ENCODE peak calls at places on chromosomes 3 and 15, in eight cellular contexts. N is stomach, W is upper lobe of left lung, J is breast epithelium, V is suprapubic skin, U is HepG2, Y is sigmoid colon, S is endothelial cell of umbilical vein. P is an unnamed sample. For H3K4me1, the result is how much of the 10 kb centered on the place peaks cover.

GRCh38 chr3:138861755-138862333 is 27.1 kb upstream of the PIK3CB start:
- DNase-seq in N (no peak), W (no peak), J (no peak), V (no peak), U (no peak), Y (no peak), S (peak), P (no peak)

GRCh38 chr15:39624806-39625205 is 43.9 kb downstream of the THBS1 start:
- DNase-seq in N (peak), W (peak), J (peak), V (no peak), U (peak), Y (peak), S (peak), P (peak)

GRCh38 chr15:42143356-42143755 is 13.1 kb downstream of the PLA2G4F start:
- DNase-seq in N (no peak), W (no peak), J (no peak), V (no peak), U (no peak), Y (peak), S (no peak), P (no peak)

GRCh38 chr3:15768421-15769255 is 29.1 kb downstream of the ANKRD28 start:
- DNase-seq in N (no peak), W (peak), J (no peak), V (no peak), U (peak), Y (no peak), S (peak), P (no peak)

GRCh38 chr3:179526989-179527391 is 35.7 kb upstream of the ACTL6A start:
- DNase-seq in N (no peak), W (peak), J (no peak), V (no peak), U (no peak), Y (peak), S (peak), P (peak)

GRCh38 chr3:67461667-67462142 is 192.7 kb downstream of the SUCLG2 start:
- DNase-seq in N (no peak), W (no peak), J (no peak), V (no peak), U (no peak), Y (no peak), S (peak), P (no peak)

GRCh38 chr15:99502661-99503060 is 63.1 kb upstream of the MEF2A start:
- DNase-seq in N (no peak), W (no peak), J (no peak), V (no peak), U (no peak), Y (no peak), S (no peak), P (no peak)

GRCh38 chr15:80317389-80318169 is 65.6 kb upstream of the CTXND1 start:
- DNase-seq in N (no peak), W (no peak), J (peak), V (no peak), U (peak), Y (peak), S (no peak), P (no peak)

GRCh38 chr3:108472011-108472591 is 38.3 kb downstream of the MYH15 start:
- DNase-seq in N (no peak), W (no peak), J (no peak), V (no peak), U (no peak), Y (no peak), S (peak), P (no peak)

GRCh38 chr3:194197396-194197960 is 61.5 kb downstream of the HES1 start:
- DNase-seq in N (no peak), W (no peak), J (no peak), V (no peak), U (no peak), Y (no peak), S (no peak), P (no peak)

GRCh38 chr3:128240232-128240631 is 87.0 kb downstream of the EEFSEC start:
- DNase-seq in N (no peak), W (no peak), J (no peak), V (no peak), U (no peak), Y (no peak), S (no peak), P (no peak)

GRCh38 chr15:24955549-24955929 is 752 bp downstream of the SNRPN start:
- DNase-seq in N (no peak), W (no peak), J (no peak), V (no peak), U (no peak), Y (peak), S (no peak), P (no peak)

GRCh38 chr3:70620956-70621355 is 308.5 kb upstream of the MDFIC2 start:
- DNase-seq in N (no peak), W (no peak), J (no peak), V (no peak), U (no peak), Y (no peak), S (no peak), P (no peak)

GRCh38 chr3:113698891-113699465 is 2.5 kb upstream of the USF3 start:
- DNase-seq in N (no peak), W (peak), J (no peak), V (no peak), U (no peak), Y (no peak), S (no peak), P (peak)

GRCh38 chr3:1010228-1010627 is 82.6 kb upstream of the CNTN6 start:
- DNase-seq in N (no peak), W (no peak), J (no peak), V (no peak), U (no peak), Y (no peak), S (no peak), P (no peak)

GRCh38 chr3:63795438-63795837 is 23.7 kb upstream of the C3orf49 start:
- DNase-seq in N (no peak), W (no peak), J (no peak), V (no peak), U (no peak), Y (no peak), S (no peak), P (no peak)

GRCh38 chr3:197327701-197328100 is 29.3 kb upstream of the DLG1 start:
- DNase-seq in N (no peak), W (no peak), J (no peak), V (no peak), U (no peak), Y (no peak), S (no peak), P (no peak)

GRCh38 chr15:40354408-40355171 is 3.4 kb upstream of the DISP2 start:
- DNase-seq in N (no peak), W (no peak), J (no peak), V (no peak), U (no peak), Y (no peak), S (peak), P (peak)

GRCh38 chr3:140273542-140274195 is 338.7 kb downstream of the CLSTN2 start:
- DNase-seq in N (no peak), W (no peak), J (no peak), V (no peak), U (no peak), Y (no peak), S (no peak), P (no peak)

GRCh38 chr3:11720220-11721113 is 76.8 kb upstream of the VGLL4 start:
- DNase-seq in N (peak), W (peak), J (peak), V (peak), U (peak), Y (peak), S (peak), P (peak)

GRCh38 chr3:14565791-14566588 is 25.8 kb upstream of the GRIP2 start:
- DNase-seq in N (peak), W (no peak), J (no peak), V (no peak), U (no peak), Y (no peak), S (no peak), P (no peak)

GRCh38 chr3:48715179-48715800 is 1.7 kb downstream of the IP6K2 start:
- DNase-seq in N (no peak), W (no peak), J (peak), V (no peak), U (no peak), Y (no peak), S (peak), P (no peak)

GRCh38 chr3:134711284-134711683 is 60.5 kb upstream of the KY start:
- DNase-seq in N (no peak), W (no peak), J (no peak), V (no peak), U (no peak), Y (no peak), S (no peak), P (no peak)

GRCh38 chr3:194134231-194134756 is 1.7 kb upstream of the HES1 start:
- DNase-seq in N (peak), W (peak), J (no peak), V (peak), U (no peak), Y (peak), S (no peak), P (peak)

GRCh38 chr3:64188810-64189560 is 36.3 kb downstream of the PRICKLE2 start:
- DNase-seq in N (no peak), W (peak), J (no peak), V (no peak), U (no peak), Y (peak), S (peak), P (no peak)

GRCh38 chr3:151631946-151632345 is 101.8 kb upstream of the AADACL2 start:
- DNase-seq in N (no peak), W (no peak), J (no peak), V (no peak), U (no peak), Y (no peak), S (no peak), P (no peak)

GRCh38 chr15:58352026-58352929 is 79.5 kb upstream of the LIPC start:
- DNase-seq in N (no peak), W (no peak), J (no peak), V (no peak), U (no peak), Y (no peak), S (no peak), P (no peak)

GRCh38 chr3:173553635-173554280 is 156.2 kb downstream of the NLGN1 start:
- DNase-seq in N (no peak), W (no peak), J (no peak), V (no peak), U (peak), Y (no peak), S (peak), P (no peak)

GRCh38 chr3:157586293-157586692 is 83.1 kb upstream of the VEPH1 start:
- DNase-seq in N (no peak), W (no peak), J (no peak), V (no peak), U (no peak), Y (no peak), S (no peak), P (no peak)

GRCh38 chr3:194043516-194043915 is 92.4 kb upstream of the HES1 start:
- DNase-seq in N (no peak), W (no peak), J (no peak), V (no peak), U (no peak), Y (no peak), S (peak), P (no peak)

GRCh38 chr15:82862886-82863285 is 53.5 kb downstream of the WHAMM start:
- DNase-seq in N (peak), W (no peak), J (no peak), V (peak), U (no peak), Y (no peak), S (no peak), P (no peak)

GRCh38 chr3:82807781-82808180 is 1046.3 kb upstream of the GBE1 start:
- DNase-seq in N (no peak), W (no peak), J (no peak), V (no peak), U (no peak), Y (no peak), S (no peak), P (no peak)

GRCh38 chr3:20027136-20027535 is 13.1 kb upstream of the KAT2B start:
- DNase-seq in N (no peak), W (no peak), J (no peak), V (no peak), U (no peak), Y (no peak), S (peak), P (no peak)

GRCh38 chr3:20028846-20029430 is 11.3 kb upstream of the KAT2B start:
- DNase-seq in N (no peak), W (no peak), J (no peak), V (no peak), U (no peak), Y (no peak), S (no peak), P (no peak)

GRCh38 chr3:20022954-20023644 is 11.0 kb upstream of the PP2D1 start:
- DNase-seq in N (no peak), W (no peak), J (no peak), V (no peak), U (no peak), Y (no peak), S (peak), P (no peak)

DNA sequence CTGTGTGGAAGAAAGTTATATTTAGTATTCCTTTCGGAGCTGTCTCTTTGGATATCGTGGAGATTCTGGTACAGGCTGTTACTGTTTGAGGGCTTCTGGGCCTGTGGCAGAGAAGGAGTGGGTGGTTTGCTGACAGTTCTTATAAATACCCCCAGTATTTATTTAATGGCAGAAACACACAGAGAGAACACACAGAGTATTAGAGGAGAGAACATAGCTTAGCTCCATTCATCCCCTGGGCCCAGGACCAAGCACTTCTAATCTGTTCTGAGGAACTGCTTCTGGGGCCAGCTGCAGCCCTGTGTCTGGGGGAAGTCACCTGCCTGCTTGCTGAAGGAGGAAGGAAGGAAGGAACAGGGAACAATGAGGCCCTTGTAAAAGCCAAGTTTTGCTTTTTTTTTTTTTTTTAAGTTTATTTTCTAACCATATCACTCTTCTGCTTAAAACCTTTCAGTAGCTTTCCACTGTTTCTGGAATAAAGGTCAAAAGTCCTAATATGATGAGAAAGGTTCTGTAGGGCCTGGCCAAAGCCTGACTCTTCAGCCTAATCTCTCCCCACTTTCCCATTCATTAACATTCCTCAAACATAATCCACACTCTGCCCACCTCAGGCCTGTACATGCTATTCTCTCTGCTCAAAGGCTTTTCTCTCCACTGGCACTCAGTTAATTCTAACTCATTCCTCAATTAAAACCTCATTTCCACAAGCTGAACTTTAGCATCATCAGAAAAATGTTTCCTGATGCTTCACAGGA is 11.8 kb upstream of the PP2D1 start:
- DNase-seq in N (peak), W (peak), J (peak), V (no peak), U (no peak), Y (peak), S (peak), P (peak)
- TF ChIP-seq POLR2AphosphoS5 in N (peak), W (peak), J (no peak), V (no peak), U (no peak), Y (peak), S (no peak), P (no peak)

DNA sequence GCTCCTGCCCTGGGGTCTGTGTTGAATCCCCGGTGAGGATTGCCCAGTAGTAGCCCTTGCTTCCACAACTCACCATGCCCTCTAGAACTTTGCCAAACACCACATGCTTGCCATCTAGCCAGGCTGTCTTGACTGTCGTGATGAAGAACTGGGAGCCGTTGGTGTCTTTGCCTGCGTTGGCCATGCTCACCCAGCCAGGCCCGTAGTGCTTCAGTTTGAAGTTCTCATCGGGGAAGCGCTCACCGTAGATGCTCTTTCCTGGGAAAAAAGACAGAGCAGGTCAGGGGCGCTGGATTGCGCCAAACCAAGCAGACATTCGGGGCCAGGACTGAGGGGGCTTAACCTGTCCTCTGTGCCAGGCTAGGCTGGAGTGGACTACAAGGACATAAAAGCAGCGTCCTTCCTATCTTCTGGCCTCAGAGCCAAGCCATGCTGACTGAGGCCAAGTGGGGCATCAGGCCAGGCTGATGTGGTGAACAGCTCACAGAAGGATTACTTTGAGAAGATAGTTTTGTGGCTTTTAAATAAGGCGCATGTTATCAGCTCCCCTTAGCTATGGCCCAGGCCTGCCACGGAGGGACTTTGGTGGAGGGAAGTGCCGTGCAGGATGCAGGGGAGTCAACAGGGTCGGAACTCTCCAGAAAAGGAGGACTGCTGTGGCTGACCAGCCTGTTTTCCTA is 5.3 kb downstream of the SNX22 start:
- DNase-seq in N (no peak), W (no peak), J (no peak), V (peak), U (no peak), Y (no peak), S (no peak), P (no peak)
- TF ChIP-seq POLR2A in N (no peak), W (no peak), J (no peak), V (no peak), U (peak), Y (no peak), S (no peak), P (no peak)

GRCh38 chr15:93028111-93028631 is 60.8 kb downstream of the RGMA start:
- DNase-seq in N (no peak), W (peak), J (no peak), V (peak), U (no peak), Y (peak), S (no peak), P (no peak)

GRCh38 chr15:93024716-93025624 is 64.0 kb downstream of the RGMA start:
- DNase-seq in N (no peak), W (no peak), J (no peak), V (peak), U (no peak), Y (no peak), S (no peak), P (no peak)

GRCh38 chr15:93025625-93025982 is 63.4 kb downstream of the RGMA start:
- DNase-seq in N (no peak), W (no peak), J (no peak), V (no peak), U (no peak), Y (no peak), S (no peak), P (no peak)

GRCh38 chr15:93027413-93027812 is 61.6 kb downstream of the RGMA start:
- DNase-seq in N (no peak), W (peak), J (no peak), V (peak), U (no peak), Y (peak), S (no peak), P (no peak)

GRCh38 chr15:93026359-93026758 is 62.7 kb downstream of the RGMA start:
- DNase-seq in N (no peak), W (no peak), J (no peak), V (peak), U (no peak), Y (no peak), S (no peak), P (no peak)
- H3K4me1 ChIP-seq in N (half or more), W (half or more), J (under half), V (under half), U (under half), Y (under half), S (under half), P (under half)

GRCh38 chr15:96595951-96596350 is 265.5 kb downstream of the NR2F2 start:
- DNase-seq in N (no peak), W (no peak), J (no peak), V (no peak), U (peak), Y (no peak), S (no peak), P (no peak)

DNA sequence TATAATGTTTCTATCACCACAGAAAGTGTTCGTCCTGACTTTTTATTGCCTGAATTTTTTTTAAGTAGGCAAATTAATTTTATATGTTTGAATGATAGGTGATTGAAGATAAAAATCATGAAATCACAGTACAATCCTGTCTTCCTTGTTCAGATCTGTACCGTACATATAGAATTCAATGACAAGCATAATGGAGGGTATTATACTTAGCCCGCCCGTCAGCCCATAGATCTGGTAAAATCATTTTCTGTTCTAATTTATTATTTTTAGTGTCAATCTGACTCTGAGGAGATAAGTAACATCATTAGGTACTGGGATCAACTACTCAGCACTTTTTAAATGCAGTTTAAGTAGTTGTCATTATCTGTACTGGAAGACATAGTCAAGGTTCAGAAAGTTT is 269.9 kb downstream of the NR2F2 start:
- DNase-seq in N (no peak), W (no peak), J (no peak), V (no peak), U (no peak), Y (no peak), S (no peak), P (no peak)
- TF ChIP-seq POLR2AphosphoS5 in N (no peak), W (no peak), J (no peak), V (no peak), U (no peak), Y (no peak), S (no peak), P (no peak)

GRCh38 chr3:52246728-52247454 is 1.3 kb downstream of the PPM1M start:
- DNase-seq in N (no peak), W (peak), J (no peak), V (no peak), U (no peak), Y (no peak), S (no peak), P (no peak)
- TF ChIP-seq POLR2A in N (no peak), W (no peak), J (no peak), V (no peak), U (no peak), Y (no peak), S (no peak), P (no peak)

GRCh38 chr15:74123131-74123429 is 7.3 kb upstream of the ISLR2 start:
- DNase-seq in N (no peak), W (no peak), J (no peak), V (no peak), U (no peak), Y (no peak), S (no peak), P (no peak)
- H3K4me1 ChIP-seq in N (under half), W (under half), J (under half), V (under half), U (under half), Y (under half), S (under half), P (under half)

DNA sequence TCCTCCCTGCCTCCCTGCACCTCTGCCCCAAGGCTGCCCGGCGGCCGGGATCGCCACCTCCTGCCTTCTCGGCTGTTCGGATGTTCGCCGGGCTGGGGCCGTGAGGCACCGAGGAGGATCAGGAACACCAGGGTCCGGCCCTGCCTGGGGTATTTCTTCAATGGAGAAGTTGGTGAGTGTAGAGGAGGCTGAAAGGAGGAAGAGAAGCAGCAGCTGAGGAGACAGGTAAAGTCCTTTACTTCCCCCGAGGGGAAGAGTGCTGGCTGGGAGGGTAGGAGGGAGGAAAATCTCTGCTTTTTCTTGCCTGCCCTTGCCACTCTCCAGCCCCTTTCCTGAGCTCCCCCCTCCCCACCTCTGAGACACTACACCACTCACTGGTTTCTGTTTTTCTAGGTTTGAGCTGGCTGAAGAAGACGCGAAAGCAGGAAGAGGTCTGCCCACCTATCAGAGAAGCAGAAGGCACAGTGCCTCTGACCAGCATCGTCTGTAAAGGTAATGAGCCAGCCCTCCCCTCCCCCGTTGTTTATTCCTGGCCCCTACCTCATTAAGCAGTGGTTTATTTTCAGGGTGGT is 519 bp downstream of the ASB7 start:
- DNase-seq in N (no peak), W (no peak), J (no peak), V (peak), U (peak), Y (no peak), S (peak), P (peak)
- TF ChIP-seq POLR2AphosphoS5 in N (no peak), W (no peak), J (no peak), V (no peak), U (no peak), Y (no peak), S (no peak), P (no peak)